ENCODE peak calls at places on chromosomes 7 and 10, in ten cellular contexts. O is psoas muscle; M is esophagus squamous epithelium; B is upper lobe of right lung; A is IMR-90; K is right cardiac atrium; I is neuronal stem cell; G is gastrocnemius medialis; N is H9; D is CD8-positive, alpha-beta memory T cell. R is an unnamed sample.

GRCh38 chr10:15180736-15181135 is 12.2 kb upstream of the NMT2 start:
- DNase-seq in B (no peak), M (no peak), D (no peak), A (no peak), G (no peak), K (no peak), I (no peak), O (no peak), N (no peak), R (no peak)

GRCh38 chr7:27113991-27114866 is 11.7 kb upstream of the HOXA2 start:
- DNase-seq in M (no peak), A (peak), B (no peak), K (peak), G (no peak), O (peak), I (no peak), D (no peak), N (no peak), R (no peak)

GRCh38 chr10:97633921-97634320 is 621 bp upstream of the MORN4 start:
- DNase-seq in K (no peak), A (no peak), G (no peak), D (no peak), N (peak), M (no peak), I (no peak), B (no peak), O (no peak), R (no peak)

GRCh38 chr7:7639847-7640220 is 718 bp upstream of the UMAD1 start:
- DNase-seq in N (no peak), O (no peak), B (no peak), G (no peak), I (no peak), M (no peak), A (peak), D (peak), K (no peak), R (peak)

GRCh38 chr7:121603886-121604285 is 207.8 kb upstream of the FAM3C start:
- DNase-seq in G (no peak), I (no peak), K (no peak), B (no peak), O (no peak), M (no peak), A (no peak), N (no peak), D (no peak), R (no peak)

GRCh38 chr10:35739998-35740397 is 97.9 kb upstream of the FZD8 start:
- DNase-seq in B (no peak), G (no peak), D (no peak), K (no peak), M (no peak), A (peak), O (no peak), N (no peak), I (no peak), R (no peak)

GRCh38 chr10:67665491-67665890 is 30.5 kb downstream of the CTNNA3 start:
- DNase-seq in K (no peak), M (no peak), I (no peak), O (peak), N (no peak), A (no peak), B (no peak), D (no peak), G (peak), R (no peak)

GRCh38 chr10:79022565-79023488 is 45.9 kb upstream of the ZMIZ1 start:
- DNase-seq in G (peak), N (peak), B (peak), D (no peak), A (no peak), I (no peak), M (no peak), O (peak), K (peak), R (peak)

GRCh38 chr7:93558705-93559614 is 15.6 kb downstream of the CALCR start:
- DNase-seq in A (no peak), I (no peak), D (no peak), M (no peak), K (no peak), O (no peak), B (no peak), G (no peak), N (no peak), R (no peak)
- H3K27ac ChIP-seq in A (no peak), I (no peak), D (no peak), M (peak), K (no peak), O (no peak), B (peak), G (no peak), N (no peak), R (no peak)

DNA sequence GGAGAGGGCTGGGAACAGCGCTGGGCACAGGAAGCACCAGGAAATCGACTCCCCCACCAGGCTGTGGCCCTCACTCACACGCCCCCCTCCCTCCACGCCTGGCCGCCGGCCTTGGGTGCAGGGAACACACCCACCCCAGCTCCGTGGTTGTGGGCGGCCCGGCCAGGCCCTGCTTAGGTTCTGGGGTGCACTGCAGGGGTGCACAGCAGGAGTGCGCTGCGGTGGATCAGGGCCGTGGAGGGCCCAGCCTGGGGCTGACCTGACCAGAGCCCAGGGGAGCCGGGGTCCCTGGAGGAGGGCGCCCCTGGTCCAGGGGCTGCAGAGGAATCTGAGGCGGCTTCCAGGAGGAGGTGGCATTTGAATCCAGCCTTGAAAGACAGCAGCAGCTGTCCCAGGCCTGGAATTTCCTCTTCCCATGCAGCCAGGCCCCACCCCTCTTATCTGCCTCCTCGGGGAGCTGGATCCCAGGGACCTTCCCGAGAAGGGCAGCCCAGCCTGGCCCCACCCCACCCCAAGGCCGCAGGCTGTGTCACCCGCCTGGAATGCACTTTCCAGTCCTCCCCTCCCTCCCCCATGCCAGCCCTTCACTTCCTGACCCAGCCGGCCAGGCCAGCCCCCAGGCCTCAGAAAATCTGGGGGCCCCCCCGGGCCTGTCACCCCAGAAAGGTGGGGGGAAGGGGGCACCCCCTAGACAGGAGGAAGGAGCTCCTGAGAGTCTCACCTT is 18.4 kb upstream of the PDGFA start:
- DNase-seq in I (no peak), G (no peak), O (peak), D (no peak), N (peak), K (peak), M (no peak), B (peak), A (peak), R (no peak)
- H3K27ac ChIP-seq in I (no peak), G (no peak), O (no peak), D (no peak), N (no peak), K (no peak), M (no peak), B (peak), A (peak), R (no peak)

DNA sequence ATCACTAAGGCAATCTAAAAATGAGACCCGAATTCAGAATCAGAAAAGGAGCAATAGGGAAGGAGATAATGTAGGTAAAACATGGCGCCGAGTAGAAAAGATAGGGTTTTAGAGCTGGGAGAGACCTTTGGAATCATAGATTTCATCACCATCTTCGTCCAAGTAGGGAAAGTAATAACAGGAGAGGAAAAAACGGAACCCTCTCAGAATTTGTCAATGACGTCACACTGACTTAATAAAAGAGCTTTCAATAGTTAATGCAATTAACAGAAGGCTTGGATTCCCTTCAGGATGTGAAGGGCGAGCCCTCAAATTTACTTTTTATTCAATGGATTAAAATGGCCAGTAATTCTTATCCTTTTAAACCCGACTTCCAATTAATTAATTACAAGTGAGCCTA is 959 bp upstream of the UBN2 start:
- DNase-seq in N (no peak), B (no peak), A (no peak), G (no peak), M (no peak), I (no peak), D (no peak), O (no peak), K (no peak), R (no peak)
- H3K27ac ChIP-seq in N (no peak), B (peak), A (no peak), G (peak), M (peak), I (no peak), D (no peak), O (peak), K (no peak), R (no peak)

DNA sequence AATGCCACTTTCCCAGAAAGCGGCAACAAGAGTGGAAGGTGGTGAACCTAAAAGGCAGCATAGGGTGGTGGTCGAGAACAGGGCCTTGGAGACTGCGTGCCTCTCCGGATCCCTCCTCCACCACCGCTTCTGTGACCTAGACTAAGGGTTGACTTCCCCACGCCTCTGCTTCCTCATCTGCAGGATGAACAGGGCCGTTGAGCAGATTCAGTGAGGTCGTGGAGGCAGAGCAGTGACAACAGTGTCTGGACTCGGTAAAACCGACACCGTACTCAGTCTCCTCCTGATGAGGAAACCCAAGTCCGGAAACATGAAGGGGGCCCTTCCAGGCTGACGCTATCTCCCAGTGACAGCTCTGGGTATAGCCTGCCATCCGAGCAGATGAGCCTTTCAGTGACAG is 162.6 kb downstream of the CELF2 start:
- DNase-seq in O (no peak), K (no peak), A (no peak), B (peak), D (peak), M (no peak), N (no peak), G (no peak), I (no peak), R (no peak)
- H3K27ac ChIP-seq in O (no peak), K (peak), A (no peak), B (peak), D (peak), M (peak), N (no peak), G (no peak), I (no peak), R (no peak)

DNA sequence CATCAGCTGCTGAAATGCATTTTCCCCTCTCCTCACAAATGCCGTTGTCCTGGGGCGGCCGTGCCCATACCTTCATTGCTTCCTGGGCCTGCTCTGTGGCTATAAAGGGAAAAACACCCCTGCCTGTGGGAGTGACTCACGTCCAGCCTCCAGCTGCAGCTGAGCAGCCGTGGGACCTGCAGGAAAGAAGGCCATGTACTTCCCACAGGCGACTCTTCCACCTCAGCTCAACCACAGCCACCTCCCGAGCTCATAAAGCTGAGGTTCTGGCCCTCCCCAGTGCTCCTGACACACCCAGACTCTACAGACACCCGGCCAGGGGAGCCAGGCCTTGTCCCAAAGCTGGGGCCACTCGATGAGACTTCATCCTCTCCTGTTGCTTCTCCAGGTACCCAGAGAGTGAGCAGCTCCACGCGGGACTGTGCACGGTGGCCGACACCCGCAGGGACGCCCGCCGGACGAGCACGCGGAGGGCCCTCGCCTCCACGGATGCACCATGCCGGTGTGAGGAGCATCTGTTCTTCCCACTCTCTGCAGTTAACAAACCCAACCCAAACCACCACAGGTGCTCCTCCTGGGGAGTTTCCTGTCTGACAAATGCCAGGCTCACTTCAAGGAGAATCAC is 3.2 kb downstream of the GPER1 start:
- DNase-seq in I (no peak), B (no peak), K (no peak), O (no peak), D (no peak), M (no peak), A (peak), N (no peak), G (no peak), R (no peak)
- H3K27ac ChIP-seq in I (no peak), B (no peak), K (no peak), O (no peak), D (no peak), M (no peak), A (no peak), N (no peak), G (no peak), R (no peak)

R was measured in Karpas-422.